ENCODE peak calls at places on chromosomes 12 and 14, in five cellular contexts. Z is WTC11; I is activated CD8-positive, alpha-beta memory T cell treated with anti-CD3 and anti-CD28 coated beads, Interleukin-2, amount 50 U/mL, for 4 hours; S is substantia nigra; N is lower lobe of right lung. E is an unnamed sample.

GRCh38 chr12:122841544-122842321 is 6.5 kb downstream of the HIP1R start:
- DNase-seq in Z (no peak), I (no peak), S (no peak), N (peak; percentile 44), E (peak; percentile 37)

GRCh38 chr14:25049559-25050493 is at the start of gene STXBP6:
- DNase-seq in Z (peak; percentile 74), I (no peak), S (peak; percentile 65), N (peak; percentile 65), E (peak; percentile 84)

GRCh38 chr12:666766-667308 is 3.6 kb upstream of the NINJ2 start:
- DNase-seq in Z (no peak), I (no peak), S (no peak), N (no peak), E (no peak)

GRCh38 chr12:113875681-113876080 is 90.4 kb downstream of the RBM19 start:
- DNase-seq in Z (no peak), I (no peak), S (no peak), N (no peak), E (no peak)

GRCh38 chr12:14714437-14714836 is 18.0 kb upstream of the GUCY2C start:
- DNase-seq in Z (peak; percentile 46), I (no peak), S (no peak), N (no peak), E (no peak)

GRCh38 chr14:87014854-87015253 is 978.1 kb downstream of the GALC start:
- DNase-seq in Z (no peak), I (no peak), S (no peak), N (no peak), E (no peak)

GRCh38 chr12:116150001-116150400 is 127.5 kb downstream of the MED13L start:
- DNase-seq in Z (no peak), I (no peak), S (no peak), N (no peak), E (no peak)

GRCh38 chr12:6575648-6576047 is 7.6 kb upstream of the NOP2 start:
- DNase-seq in Z (no peak), I (no peak), S (no peak), N (no peak), E (no peak)

GRCh38 chr12:109695961-109696461 is 17.6 kb upstream of the FAM222A start:
- DNase-seq in Z (no peak), I (no peak), S (no peak), N (no peak), E (no peak)

GRCh38 chr14:67409461-67409860 is 2.5 kb downstream of the PLEK2 start:
- DNase-seq in Z (no peak), I (no peak), S (no peak), N (no peak), E (no peak)

GRCh38 chr14:61176686-61177085 is 104.5 kb downstream of the TMEM30B start:
- DNase-seq in Z (no peak), I (no peak), S (no peak), N (no peak), E (no peak)